ENCODE peak calls at places on chromosomes 1 and 21, in eight cellular contexts. One of them, this sample, is unnamed.

GRCh38 chr1:37360011-37360410 is 114.4 kb upstream of the ZC3H12A start:
- DNase-seq in natural killer cell: no peak
- DNase-seq in B cell: no peak
- DNase-seq in cardiac muscle cell: no peak
- DNase-seq in stomach: no peak
- DNase-seq in fibroblast of mammary gland: no peak
- DNase-seq in K562: no peak
- DNase-seq in upper lobe of right lung: no peak
- DNase-seq in this sample: no peak

GRCh38 chr1:153430561-153430960 is 14.2 kb downstream of the S100A7A start:
- DNase-seq in natural killer cell: no peak
- DNase-seq in B cell: no peak
- DNase-seq in cardiac muscle cell: no peak
- DNase-seq in stomach: no peak
- DNase-seq in fibroblast of mammary gland: no peak
- DNase-seq in K562: no peak
- DNase-seq in upper lobe of right lung: no peak
- DNase-seq in this sample: no peak

GRCh38 chr1:90370696-90371095 is 346.4 kb downstream of the BARHL2 start:
- DNase-seq in natural killer cell: no peak
- DNase-seq in B cell: no peak
- DNase-seq in cardiac muscle cell: no peak
- DNase-seq in stomach: no peak
- DNase-seq in fibroblast of mammary gland: peak; percentile 6
- DNase-seq in K562: no peak
- DNase-seq in upper lobe of right lung: no peak
- DNase-seq in this sample: no peak

GRCh38 chr21:44428281-44428942 is 26.9 kb upstream of the LRRC3 start:
- DNase-seq in natural killer cell: peak; percentile 69
- DNase-seq in B cell: peak; percentile 64
- DNase-seq in cardiac muscle cell: no peak
- DNase-seq in stomach: peak; percentile 77
- DNase-seq in fibroblast of mammary gland: no peak
- DNase-seq in K562: peak; percentile 70
- DNase-seq in upper lobe of right lung: peak; percentile 65
- DNase-seq in this sample: no peak

GRCh38 chr1:66374561-66375111 is 159.3 kb upstream of the SGIP1 start:
- DNase-seq in natural killer cell: no peak
- DNase-seq in B cell: peak; percentile 80
- DNase-seq in cardiac muscle cell: peak; percentile 73
- DNase-seq in stomach: no peak
- DNase-seq in fibroblast of mammary gland: peak; percentile 95
- DNase-seq in K562: no peak
- DNase-seq in upper lobe of right lung: no peak
- DNase-seq in this sample: peak; percentile 68

GRCh38 chr21:45947296-45947695 is 34.3 kb upstream of the COL6A1 start:
- DNase-seq in natural killer cell: no peak
- DNase-seq in B cell: no peak
- DNase-seq in cardiac muscle cell: no peak
- DNase-seq in stomach: no peak
- DNase-seq in fibroblast of mammary gland: no peak
- DNase-seq in K562: no peak
- DNase-seq in upper lobe of right lung: no peak
- DNase-seq in this sample: no peak

GRCh38 chr21:24671901-24672300 is 935.4 kb downstream of the MRPL39 start:
- DNase-seq in natural killer cell: no peak
- DNase-seq in B cell: no peak
- DNase-seq in cardiac muscle cell: no peak
- DNase-seq in stomach: no peak
- DNase-seq in fibroblast of mammary gland: no peak
- DNase-seq in K562: no peak
- DNase-seq in upper lobe of right lung: no peak
- DNase-seq in this sample: no peak

GRCh38 chr1:75723989-75724471 is 479 bp upstream of the ACADM start:
- DNase-seq in natural killer cell: peak; percentile 67
- DNase-seq in B cell: peak; percentile 81
- DNase-seq in cardiac muscle cell: peak; percentile 88
- DNase-seq in stomach: peak; percentile 80
- DNase-seq in fibroblast of mammary gland: peak; percentile 72
- DNase-seq in K562: peak; percentile 94
- DNase-seq in upper lobe of right lung: peak; percentile 93
- DNase-seq in this sample: peak; percentile 53

GRCh38 chr1:31467005-31467674 is 54.1 kb downstream of the SERINC2 start:
- DNase-seq in natural killer cell: no peak
- DNase-seq in B cell: no peak
- DNase-seq in cardiac muscle cell: no peak
- DNase-seq in stomach: no peak
- DNase-seq in fibroblast of mammary gland: peak; percentile 46
- DNase-seq in K562: no peak
- DNase-seq in upper lobe of right lung: no peak
- DNase-seq in this sample: no peak

GRCh38 chr1:9784508-9785133 is 39.1 kb downstream of the CLSTN1 start:
- DNase-seq in natural killer cell: no peak
- DNase-seq in B cell: peak; percentile 77
- DNase-seq in cardiac muscle cell: peak; percentile 70
- DNase-seq in stomach: peak; percentile 69
- DNase-seq in fibroblast of mammary gland: peak; percentile 58
- DNase-seq in K562: peak; percentile 79
- DNase-seq in upper lobe of right lung: no peak
- DNase-seq in this sample: peak; percentile 60

GRCh38 chr1:201461193-201461657 is 7.8 kb downstream of the PHLDA3 start:
- DNase-seq in natural killer cell: no peak
- DNase-seq in B cell: no peak
- DNase-seq in cardiac muscle cell: peak; percentile 95
- DNase-seq in stomach: peak; percentile 61
- DNase-seq in fibroblast of mammary gland: peak; percentile 99
- DNase-seq in K562: peak; percentile 57
- DNase-seq in upper lobe of right lung: peak; percentile 62
- DNase-seq in this sample: no peak

GRCh38 chr1:89451011-89451410 is 73.6 kb upstream of the LRRC8B start:
- DNase-seq in natural killer cell: no peak
- DNase-seq in B cell: no peak
- DNase-seq in cardiac muscle cell: peak; percentile 59
- DNase-seq in stomach: no peak
- DNase-seq in fibroblast of mammary gland: peak; percentile 37
- DNase-seq in K562: no peak
- DNase-seq in upper lobe of right lung: no peak
- DNase-seq in this sample: no peak

GRCh38 chr1:17348593-17349234 is 23.3 kb upstream of the PADI6 start:
- DNase-seq in natural killer cell: no peak
- DNase-seq in B cell: no peak
- DNase-seq in cardiac muscle cell: no peak
- DNase-seq in stomach: no peak
- DNase-seq in fibroblast of mammary gland: no peak
- DNase-seq in K562: no peak
- DNase-seq in upper lobe of right lung: peak; percentile 29
- DNase-seq in this sample: no peak

GRCh38 chr1:89855413-89856123 is 34.7 kb downstream of the LRRC8D start:
- DNase-seq in natural killer cell: no peak
- DNase-seq in B cell: peak; percentile 23
- DNase-seq in cardiac muscle cell: peak; percentile 53
- DNase-seq in stomach: no peak
- DNase-seq in fibroblast of mammary gland: peak; percentile 56
- DNase-seq in K562: no peak
- DNase-seq in upper lobe of right lung: no peak
- DNase-seq in this sample: no peak

GRCh38 chr1:239700667-239701066 is 314.3 kb downstream of the CHRM3 start:
- DNase-seq in natural killer cell: no peak
- DNase-seq in B cell: no peak
- DNase-seq in cardiac muscle cell: no peak
- DNase-seq in stomach: peak; percentile 29
- DNase-seq in fibroblast of mammary gland: no peak
- DNase-seq in K562: no peak
- DNase-seq in upper lobe of right lung: no peak
- DNase-seq in this sample: no peak

GRCh38 chr1:216750031-216750627 is 26.9 kb upstream of the ESRRG start:
- DNase-seq in natural killer cell: no peak
- DNase-seq in B cell: no peak
- DNase-seq in cardiac muscle cell: peak; percentile 72
- DNase-seq in stomach: peak; percentile 37
- DNase-seq in fibroblast of mammary gland: peak; percentile 51
- DNase-seq in K562: no peak
- DNase-seq in upper lobe of right lung: no peak
- DNase-seq in this sample: no peak

GRCh38 chr1:200473698-200474371 is 64.0 kb upstream of the ZNF281 start:
- DNase-seq in natural killer cell: no peak
- DNase-seq in B cell: no peak
- DNase-seq in cardiac muscle cell: peak; percentile 25
- DNase-seq in stomach: no peak
- DNase-seq in fibroblast of mammary gland: peak; percentile 63
- DNase-seq in K562: no peak
- DNase-seq in upper lobe of right lung: no peak
- DNase-seq in this sample: no peak

DNA sequence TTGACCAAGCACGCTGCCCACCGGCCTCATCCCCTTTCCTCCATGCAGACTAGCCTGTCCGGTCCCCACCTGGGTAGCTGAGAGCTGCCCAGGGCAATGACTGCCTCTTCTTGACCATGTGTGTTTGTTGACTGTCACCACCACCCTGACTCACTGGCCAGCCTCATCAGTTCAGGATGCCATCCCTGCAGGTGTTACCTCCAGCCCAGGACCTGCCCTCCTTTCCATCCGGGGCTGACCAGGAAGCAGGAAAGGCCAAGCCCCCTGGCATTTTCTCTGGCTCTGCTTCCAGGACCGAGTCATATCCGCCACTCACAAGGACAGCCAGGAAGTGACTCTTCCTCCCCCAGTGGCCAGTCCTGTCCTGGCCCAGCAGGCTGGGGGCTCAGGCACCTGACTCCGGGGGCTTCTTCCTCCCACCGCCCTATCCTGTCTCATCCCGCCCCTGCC is 17.1 kb downstream of the EPHA2 start:
- DNase-seq in natural killer cell: no peak
- DNase-seq in B cell: no peak
- DNase-seq in cardiac muscle cell: no peak
- DNase-seq in stomach: no peak
- DNase-seq in fibroblast of mammary gland: no peak
- DNase-seq in K562: no peak
- DNase-seq in upper lobe of right lung: no peak
- DNase-seq in this sample: no peak
- TF ChIP-seq CTCF in natural killer cell: no peak
- TF ChIP-seq CTCF in B cell: no peak
- TF ChIP-seq CTCF in cardiac muscle cell: no peak
- TF ChIP-seq CTCF in stomach: no peak
- TF ChIP-seq CTCF in fibroblast of mammary gland: no peak
- TF ChIP-seq CTCF in K562: no peak
- TF ChIP-seq CTCF in upper lobe of right lung: peak; percentile 7
- TF ChIP-seq CTCF in this sample: no peak

DNA sequence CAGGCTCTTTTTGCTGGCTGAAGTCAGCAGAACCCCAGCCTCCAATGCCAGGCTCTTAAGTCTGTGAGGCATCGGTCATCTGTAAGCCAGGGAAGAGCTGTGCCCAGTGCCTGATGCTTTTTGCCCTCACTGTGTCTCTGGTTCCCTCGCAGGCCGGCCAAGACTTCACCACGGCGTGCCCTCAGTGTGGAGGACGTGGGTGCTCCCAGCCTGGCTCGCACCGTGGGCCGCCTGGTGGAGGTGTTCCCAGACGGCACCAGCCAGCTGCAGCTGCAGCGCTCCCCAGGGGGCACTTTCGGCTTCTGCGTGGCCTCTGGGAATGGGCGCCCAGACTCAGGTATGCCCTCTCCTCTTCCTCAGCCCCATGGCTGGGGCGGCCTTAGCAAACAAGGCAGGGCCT is 32.5 kb downstream of the KIAA1614 start:
- DNase-seq in natural killer cell: no peak
- DNase-seq in B cell: no peak
- DNase-seq in cardiac muscle cell: no peak
- DNase-seq in stomach: no peak
- DNase-seq in fibroblast of mammary gland: no peak
- DNase-seq in K562: no peak
- DNase-seq in upper lobe of right lung: no peak
- DNase-seq in this sample: no peak
- TF ChIP-seq CTCF in natural killer cell: no peak
- TF ChIP-seq CTCF in B cell: no peak
- TF ChIP-seq CTCF in cardiac muscle cell: no peak
- TF ChIP-seq CTCF in stomach: no peak
- TF ChIP-seq CTCF in fibroblast of mammary gland: no peak
- TF ChIP-seq CTCF in K562: peak; percentile 13
- TF ChIP-seq CTCF in upper lobe of right lung: no peak
- TF ChIP-seq CTCF in this sample: no peak

GRCh38 chr1:54199765-54200518 is at the start of the genes CYB5RL and MRPL37:
- DNase-seq in natural killer cell: peak; percentile 78
- DNase-seq in B cell: peak; percentile 89
- DNase-seq in cardiac muscle cell: peak; percentile 97
- DNase-seq in stomach: peak; percentile 94
- DNase-seq in fibroblast of mammary gland: peak; percentile 96
- DNase-seq in K562: peak; percentile 99
- DNase-seq in upper lobe of right lung: peak; percentile 93
- DNase-seq in this sample: peak; percentile 84
- TF ChIP-seq CTCF in natural killer cell: no peak
- TF ChIP-seq CTCF in B cell: no peak
- TF ChIP-seq CTCF in cardiac muscle cell: no peak
- TF ChIP-seq CTCF in stomach: no peak
- TF ChIP-seq CTCF in fibroblast of mammary gland: no peak
- TF ChIP-seq CTCF in K562: no peak
- TF ChIP-seq CTCF in upper lobe of right lung: no peak
- TF ChIP-seq CTCF in this sample: no peak

GRCh38 chr1:180156201-180156600 is 1.5 kb downstream of the QSOX1 start:
- DNase-seq in natural killer cell: no peak
- DNase-seq in B cell: peak; percentile 12
- DNase-seq in cardiac muscle cell: no peak
- DNase-seq in stomach: no peak
- DNase-seq in fibroblast of mammary gland: no peak
- DNase-seq in K562: no peak
- DNase-seq in upper lobe of right lung: no peak
- DNase-seq in this sample: no peak
- TF ChIP-seq CTCF in natural killer cell: no peak
- TF ChIP-seq CTCF in B cell: no peak
- TF ChIP-seq CTCF in cardiac muscle cell: no peak
- TF ChIP-seq CTCF in stomach: no peak
- TF ChIP-seq CTCF in fibroblast of mammary gland: no peak
- TF ChIP-seq CTCF in K562: no peak
- TF ChIP-seq CTCF in upper lobe of right lung: no peak
- TF ChIP-seq CTCF in this sample: no peak

GRCh38 chr1:113949007-113949406 is 19.9 kb downstream of the HIPK1 start:
- DNase-seq in natural killer cell: no peak
- DNase-seq in B cell: no peak
- DNase-seq in cardiac muscle cell: no peak
- DNase-seq in stomach: no peak
- DNase-seq in fibroblast of mammary gland: peak; percentile 21
- DNase-seq in K562: peak; percentile 78
- DNase-seq in upper lobe of right lung: no peak
- DNase-seq in this sample: no peak
- TF ChIP-seq CTCF in natural killer cell: peak; percentile 36
- TF ChIP-seq CTCF in B cell: peak; percentile 38
- TF ChIP-seq CTCF in cardiac muscle cell: peak; percentile 47
- TF ChIP-seq CTCF in stomach: no peak
- TF ChIP-seq CTCF in fibroblast of mammary gland: peak; percentile 38
- TF ChIP-seq CTCF in K562: peak; percentile 57
- TF ChIP-seq CTCF in upper lobe of right lung: peak; percentile 38
- TF ChIP-seq CTCF in this sample: peak; percentile 46

GRCh38 chr1:207811920-207812720 is 60.3 kb downstream of the CD46 start:
- DNase-seq in natural killer cell: no peak
- DNase-seq in B cell: peak; percentile 14
- DNase-seq in cardiac muscle cell: peak; percentile 30
- DNase-seq in stomach: peak; percentile 82
- DNase-seq in fibroblast of mammary gland: peak; percentile 57
- DNase-seq in K562: peak; percentile 78
- DNase-seq in upper lobe of right lung: peak; percentile 84
- DNase-seq in this sample: no peak
- TF ChIP-seq CTCF in natural killer cell: peak; percentile 23
- TF ChIP-seq CTCF in B cell: no peak
- TF ChIP-seq CTCF in cardiac muscle cell: peak; percentile 44
- TF ChIP-seq CTCF in stomach: no peak
- TF ChIP-seq CTCF in fibroblast of mammary gland: peak; percentile 52
- TF ChIP-seq CTCF in K562: peak; percentile 85
- TF ChIP-seq CTCF in upper lobe of right lung: peak; percentile 54
- TF ChIP-seq CTCF in this sample: peak; percentile 31